ENCODE peak calls at places on chromosomes 13 and 19, in nine cellular contexts. A is NCI-H1092; X is GM13976; H is stimulated activated CD4-positive, alpha-beta T cell treated with anti-CD3 and anti-CD28 coated beads, Interleukin-2, amount 100 ng/mL, for 24 hours; Q is KBM-7; G is activated CD8-positive, alpha-beta memory T cell treated with anti-CD3 and anti-CD28 coated beads for 1 hour; M is posterior cingulate gyrus; F is memory B cell; J is stimulated activated CD8-positive, alpha-beta memory T cell treated with anti-CD3 and anti-CD28 coated beads, Interleukin-15, amount 100 ng/mL, for 4 hours. V is an unnamed sample.

GRCh38 chr19:32879741-32880140 is 10.2 kb upstream of the SLC7A9 start:
- DNase-seq in A (no peak), X (no peak), H (no peak), Q (no peak), G (no peak), M (no peak), F (no peak), J (no peak), V (no peak)

GRCh38 chr13:19670147-19670546 is 36.7 kb downstream of the MPHOSPH8 start:
- DNase-seq in A (no peak), X (no peak), H (no peak), Q (no peak), G (no peak), M (no peak), F (no peak), J (no peak), V (no peak)

GRCh38 chr13:98129059-98129741 is 13.7 kb upstream of the FARP1 start:
- DNase-seq in A (no peak), X (no peak), H (no peak), Q (no peak), G (no peak), M (no peak), F (no peak), J (no peak), V (no peak)

GRCh38 chr19:47109541-47110375 is 3.8 kb downstream of the ZC3H4 start:
- DNase-seq in A (no peak), X (no peak), H (peak; percentile 63), Q (peak; percentile 93), G (no peak), M (no peak), F (no peak), J (no peak), V (no peak)

GRCh38 chr19:43290568-43291359 is 21.4 kb upstream of the PSG9 start:
- DNase-seq in A (no peak), X (no peak), H (peak; percentile 41), Q (no peak), G (no peak), M (no peak), F (no peak), J (no peak), V (no peak)

GRCh38 chr13:71770710-71771109 is 96.3 kb downstream of the DACH1 start:
- DNase-seq in A (no peak), X (no peak), H (no peak), Q (no peak), G (no peak), M (no peak), F (no peak), J (no peak), V (no peak)

GRCh38 chr19:40341601-40342482 is 6.4 kb downstream of the C19orf47 start:
- DNase-seq in A (no peak), X (no peak), H (no peak), Q (no peak), G (no peak), M (no peak), F (no peak), J (no peak), V (no peak)

GRCh38 chr13:36445806-36446423 is 13.6 kb downstream of the CCNA1 start:
- DNase-seq in A (no peak), X (no peak), H (no peak), Q (no peak), G (no peak), M (no peak), F (no peak), J (no peak), V (no peak)

GRCh38 chr19:47107953-47108746 is 5.4 kb downstream of the ZC3H4 start:
- DNase-seq in A (no peak), X (no peak), H (no peak), Q (peak; percentile 25), G (no peak), M (no peak), F (no peak), J (no peak), V (no peak)

GRCh38 chr19:46355991-46356669 is 9.2 kb downstream of the PPP5C start:
- DNase-seq in A (no peak), X (no peak), H (no peak), Q (no peak), G (no peak), M (no peak), F (no peak), J (no peak), V (no peak)

GRCh38 chr13:75796825-75797224 is 160.7 kb downstream of the LMO7 start:
- DNase-seq in A (no peak), X (no peak), H (no peak), Q (no peak), G (no peak), M (no peak), F (no peak), J (no peak), V (no peak)

GRCh38 chr19:3580156-3580955 is 4.9 kb upstream of the GIPC3 start:
- DNase-seq in A (no peak), X (no peak), H (no peak), Q (no peak), G (no peak), M (no peak), F (no peak), J (no peak), V (no peak)

GRCh38 chr19:11373166-11373884 is 1.1 kb upstream of the SWSAP1 start:
- DNase-seq in A (peak; percentile 80), X (no peak), H (no peak), Q (no peak), G (no peak), M (peak; percentile 90), F (no peak), J (no peak), V (no peak)

GRCh38 chr13:57552441-57552840 is 79.1 kb upstream of the PCDH17 start:
- DNase-seq in A (no peak), X (no peak), H (no peak), Q (no peak), G (no peak), M (no peak), F (no peak), J (no peak), V (no peak)

GRCh38 chr13:63190742-63191141 is 1775.1 kb upstream of the PCDH20 start:
- DNase-seq in A (no peak), X (no peak), H (no peak), Q (no peak), G (no peak), M (no peak), F (no peak), J (no peak), V (no peak)

GRCh38 chr19:28539759-28540158 is 673.2 kb downstream of the UQCRFS1 start:
- DNase-seq in A (no peak), X (no peak), H (no peak), Q (no peak), G (no peak), M (no peak), F (no peak), J (no peak), V (no peak)

GRCh38 chr13:101875717-101876393 is 423.4 kb downstream of the ITGBL1 start:
- DNase-seq in A (peak; percentile 98), X (no peak), H (no peak), Q (no peak), G (no peak), M (no peak), F (no peak), J (no peak), V (no peak)

GRCh38 chr19:41795031-41795461 is 1.3 kb upstream of the CEACAM3 start:
- DNase-seq in A (peak; percentile 54), X (no peak), H (peak; percentile 62), Q (peak; percentile 58), G (no peak), M (no peak), F (peak; percentile 62), J (no peak), V (no peak)

V was measured in activated B cell treated with CpG ODN at 0.5 μM for 24 hours.